ENCODE peak calls at places on chromosomes 1 and 21, in five cellular contexts. One of them, this sample, is unnamed.
A peak's percentile ranks its signal among the peaks of the same experiment; 100 is the strongest.

GRCh38 chr1:44689447-44689765 is 14.9 kb downstream of the ARMH1 start:
- DNase-seq in stimulated activated naive CD8-positive, alpha-beta T cell treated with anti-CD3 and anti-CD28 coated beads, Interleukin-15, amount 100 ng/mL, for 72 hours: no peak
- DNase-seq in posterior cingulate gyrus: no peak
- DNase-seq in NCI-H748 treated with DMSO at 0.1 percent for 48 hours: no peak
- DNase-seq in AG09309: no peak
- DNase-seq in this sample: no peak

GRCh38 chr1:116486424-116486823 is 84.4 kb downstream of the CD58 start:
- DNase-seq in stimulated activated naive CD8-positive, alpha-beta T cell treated with anti-CD3 and anti-CD28 coated beads, Interleukin-15, amount 100 ng/mL, for 72 hours: no peak
- DNase-seq in posterior cingulate gyrus: no peak
- DNase-seq in NCI-H748 treated with DMSO at 0.1 percent for 48 hours: no peak
- DNase-seq in AG09309: no peak
- DNase-seq in this sample: peak; percentile 38

GRCh38 chr1:8019229-8019620 is 6.9 kb downstream of the ERRFI1 start:
- DNase-seq in AG09309: no peak
- DNase-seq in NCI-H748 treated with DMSO at 0.1 percent for 48 hours: no peak
- DNase-seq in stimulated activated naive CD8-positive, alpha-beta T cell treated with anti-CD3 and anti-CD28 coated beads, Interleukin-15, amount 100 ng/mL, for 72 hours: no peak
- DNase-seq in posterior cingulate gyrus: no peak
- DNase-seq in this sample: no peak

GRCh38 chr1:206921772-206922265 is at the start of gene FCMR:
- DNase-seq in AG09309: no peak
- DNase-seq in posterior cingulate gyrus: no peak
- DNase-seq in NCI-H748 treated with DMSO at 0.1 percent for 48 hours: no peak
- DNase-seq in stimulated activated naive CD8-positive, alpha-beta T cell treated with anti-CD3 and anti-CD28 coated beads, Interleukin-15, amount 100 ng/mL, for 72 hours: peak; percentile 49
- DNase-seq in this sample: no peak

GRCh38 chr1:9890224-9890731 is 19.8 kb downstream of the CTNNBIP1 start:
- DNase-seq in AG09309: peak; percentile 67
- DNase-seq in posterior cingulate gyrus: no peak
- DNase-seq in stimulated activated naive CD8-positive, alpha-beta T cell treated with anti-CD3 and anti-CD28 coated beads, Interleukin-15, amount 100 ng/mL, for 72 hours: no peak
- DNase-seq in NCI-H748 treated with DMSO at 0.1 percent for 48 hours: no peak
- DNase-seq in this sample: peak; percentile 58

GRCh38 chr21:35525443-35525842 is 476.3 kb upstream of the RUNX1 start:
- DNase-seq in NCI-H748 treated with DMSO at 0.1 percent for 48 hours: no peak
- DNase-seq in AG09309: no peak
- DNase-seq in posterior cingulate gyrus: no peak
- DNase-seq in stimulated activated naive CD8-positive, alpha-beta T cell treated with anti-CD3 and anti-CD28 coated beads, Interleukin-15, amount 100 ng/mL, for 72 hours: peak; percentile 20
- DNase-seq in this sample: no peak

GRCh38 chr1:239987103-239987745 is 104.5 kb upstream of the FMN2 start:
- DNase-seq in NCI-H748 treated with DMSO at 0.1 percent for 48 hours: no peak
- DNase-seq in AG09309: peak; percentile 13
- DNase-seq in posterior cingulate gyrus: peak; percentile 55
- DNase-seq in stimulated activated naive CD8-positive, alpha-beta T cell treated with anti-CD3 and anti-CD28 coated beads, Interleukin-15, amount 100 ng/mL, for 72 hours: no peak
- DNase-seq in this sample: no peak

GRCh38 chr1:183080406-183080805 is 57.2 kb downstream of the LAMC1 start:
- DNase-seq in posterior cingulate gyrus: no peak
- DNase-seq in AG09309: no peak
- DNase-seq in NCI-H748 treated with DMSO at 0.1 percent for 48 hours: no peak
- DNase-seq in stimulated activated naive CD8-positive, alpha-beta T cell treated with anti-CD3 and anti-CD28 coated beads, Interleukin-15, amount 100 ng/mL, for 72 hours: no peak
- DNase-seq in this sample: no peak

GRCh38 chr1:32393136-32393535 is 1.1 kb downstream of the BSDC1 start:
- DNase-seq in NCI-H748 treated with DMSO at 0.1 percent for 48 hours: no peak
- DNase-seq in stimulated activated naive CD8-positive, alpha-beta T cell treated with anti-CD3 and anti-CD28 coated beads, Interleukin-15, amount 100 ng/mL, for 72 hours: peak; percentile 19
- DNase-seq in posterior cingulate gyrus: no peak
- DNase-seq in AG09309: no peak
- DNase-seq in this sample: no peak

GRCh38 chr1:159653201-159653600 is 61.2 kb downstream of the CRP start:
- DNase-seq in AG09309: peak; percentile 2
- DNase-seq in posterior cingulate gyrus: no peak
- DNase-seq in stimulated activated naive CD8-positive, alpha-beta T cell treated with anti-CD3 and anti-CD28 coated beads, Interleukin-15, amount 100 ng/mL, for 72 hours: no peak
- DNase-seq in NCI-H748 treated with DMSO at 0.1 percent for 48 hours: no peak
- DNase-seq in this sample: peak; percentile 44

GRCh38 chr1:216606047-216606637 is 117.1 kb downstream of the ESRRG start:
- DNase-seq in NCI-H748 treated with DMSO at 0.1 percent for 48 hours: no peak
- DNase-seq in stimulated activated naive CD8-positive, alpha-beta T cell treated with anti-CD3 and anti-CD28 coated beads, Interleukin-15, amount 100 ng/mL, for 72 hours: no peak
- DNase-seq in posterior cingulate gyrus: no peak
- DNase-seq in AG09309: no peak
- DNase-seq in this sample: no peak

GRCh38 chr1:87119741-87120140 is 205.3 kb downstream of the HS2ST1 start:
- DNase-seq in stimulated activated naive CD8-positive, alpha-beta T cell treated with anti-CD3 and anti-CD28 coated beads, Interleukin-15, amount 100 ng/mL, for 72 hours: no peak
- DNase-seq in posterior cingulate gyrus: no peak
- DNase-seq in NCI-H748 treated with DMSO at 0.1 percent for 48 hours: no peak
- DNase-seq in AG09309: no peak
- DNase-seq in this sample: no peak

GRCh38 chr1:198168180-198168579 is 11.4 kb downstream of the NEK7 start:
- DNase-seq in stimulated activated naive CD8-positive, alpha-beta T cell treated with anti-CD3 and anti-CD28 coated beads, Interleukin-15, amount 100 ng/mL, for 72 hours: no peak
- DNase-seq in NCI-H748 treated with DMSO at 0.1 percent for 48 hours: no peak
- DNase-seq in posterior cingulate gyrus: no peak
- DNase-seq in AG09309: no peak
- DNase-seq in this sample: no peak

GRCh38 chr1:61585714-61586113 is 139.2 kb downstream of the TM2D1 start:
- DNase-seq in stimulated activated naive CD8-positive, alpha-beta T cell treated with anti-CD3 and anti-CD28 coated beads, Interleukin-15, amount 100 ng/mL, for 72 hours: no peak
- DNase-seq in AG09309: no peak
- DNase-seq in NCI-H748 treated with DMSO at 0.1 percent for 48 hours: peak; percentile 52
- DNase-seq in posterior cingulate gyrus: no peak
- DNase-seq in this sample: no peak

GRCh38 chr1:177981186-177981585 is 11.3 kb upstream of the SEC16B start:
- DNase-seq in posterior cingulate gyrus: no peak
- DNase-seq in NCI-H748 treated with DMSO at 0.1 percent for 48 hours: no peak
- DNase-seq in AG09309: no peak
- DNase-seq in stimulated activated naive CD8-positive, alpha-beta T cell treated with anti-CD3 and anti-CD28 coated beads, Interleukin-15, amount 100 ng/mL, for 72 hours: no peak
- DNase-seq in this sample: no peak

GRCh38 chr1:66492424-66492823 is 41.5 kb upstream of the SGIP1 start:
- DNase-seq in AG09309: no peak
- DNase-seq in posterior cingulate gyrus: no peak
- DNase-seq in NCI-H748 treated with DMSO at 0.1 percent for 48 hours: no peak
- DNase-seq in stimulated activated naive CD8-positive, alpha-beta T cell treated with anti-CD3 and anti-CD28 coated beads, Interleukin-15, amount 100 ng/mL, for 72 hours: no peak
- DNase-seq in this sample: no peak

GRCh38 chr1:195804547-195804946 is 803.7 kb downstream of the KCNT2 start:
- DNase-seq in stimulated activated naive CD8-positive, alpha-beta T cell treated with anti-CD3 and anti-CD28 coated beads, Interleukin-15, amount 100 ng/mL, for 72 hours: no peak
- DNase-seq in AG09309: no peak
- DNase-seq in posterior cingulate gyrus: no peak
- DNase-seq in NCI-H748 treated with DMSO at 0.1 percent for 48 hours: no peak
- DNase-seq in this sample: no peak

GRCh38 chr1:240607006-240607405 is 4.9 kb downstream of the GREM2 start:
- DNase-seq in AG09309: no peak
- DNase-seq in NCI-H748 treated with DMSO at 0.1 percent for 48 hours: no peak
- DNase-seq in posterior cingulate gyrus: no peak
- DNase-seq in stimulated activated naive CD8-positive, alpha-beta T cell treated with anti-CD3 and anti-CD28 coated beads, Interleukin-15, amount 100 ng/mL, for 72 hours: no peak
- DNase-seq in this sample: no peak

GRCh38 chr1:199959775-199960110 is 67.8 kb upstream of the NR5A2 start:
- DNase-seq in posterior cingulate gyrus: no peak
- DNase-seq in stimulated activated naive CD8-positive, alpha-beta T cell treated with anti-CD3 and anti-CD28 coated beads, Interleukin-15, amount 100 ng/mL, for 72 hours: no peak
- DNase-seq in NCI-H748 treated with DMSO at 0.1 percent for 48 hours: no peak
- DNase-seq in AG09309: no peak
- DNase-seq in this sample: no peak

GRCh38 chr1:33176362-33176850 is 5.4 kb downstream of the TRIM62 start:
- DNase-seq in AG09309: no peak
- DNase-seq in NCI-H748 treated with DMSO at 0.1 percent for 48 hours: no peak
- DNase-seq in posterior cingulate gyrus: no peak
- DNase-seq in stimulated activated naive CD8-positive, alpha-beta T cell treated with anti-CD3 and anti-CD28 coated beads, Interleukin-15, amount 100 ng/mL, for 72 hours: no peak
- DNase-seq in this sample: no peak

GRCh38 chr1:28036431-28036830 is 52.0 kb downstream of the EYA3 start:
- DNase-seq in NCI-H748 treated with DMSO at 0.1 percent for 48 hours: no peak
- DNase-seq in posterior cingulate gyrus: no peak
- DNase-seq in stimulated activated naive CD8-positive, alpha-beta T cell treated with anti-CD3 and anti-CD28 coated beads, Interleukin-15, amount 100 ng/mL, for 72 hours: no peak
- DNase-seq in AG09309: no peak
- DNase-seq in this sample: no peak

GRCh38 chr1:7899741-7900140 is 40.9 kb downstream of the TNFRSF9 start:
- DNase-seq in stimulated activated naive CD8-positive, alpha-beta T cell treated with anti-CD3 and anti-CD28 coated beads, Interleukin-15, amount 100 ng/mL, for 72 hours: no peak
- DNase-seq in posterior cingulate gyrus: no peak
- DNase-seq in AG09309: no peak
- DNase-seq in NCI-H748 treated with DMSO at 0.1 percent for 48 hours: no peak
- DNase-seq in this sample: no peak

GRCh38 chr1:54199765-54200518 is at the start of the genes CYB5RL and MRPL37:
- DNase-seq in stimulated activated naive CD8-positive, alpha-beta T cell treated with anti-CD3 and anti-CD28 coated beads, Interleukin-15, amount 100 ng/mL, for 72 hours: peak; percentile 92
- DNase-seq in AG09309: peak; percentile 88
- DNase-seq in posterior cingulate gyrus: peak; percentile 94
- DNase-seq in NCI-H748 treated with DMSO at 0.1 percent for 48 hours: peak; percentile 98
- DNase-seq in this sample: peak; percentile 85

GRCh38 chr1:234500269-234500668 is 21.3 kb upstream of the TARBP1 start:
- DNase-seq in AG09309: no peak
- DNase-seq in NCI-H748 treated with DMSO at 0.1 percent for 48 hours: no peak
- DNase-seq in stimulated activated naive CD8-positive, alpha-beta T cell treated with anti-CD3 and anti-CD28 coated beads, Interleukin-15, amount 100 ng/mL, for 72 hours: peak; percentile 40
- DNase-seq in posterior cingulate gyrus: no peak
- DNase-seq in this sample: no peak

GRCh38 chr1:243341074-243341473 is 85.2 kb downstream of the SDCCAG8 start:
- DNase-seq in NCI-H748 treated with DMSO at 0.1 percent for 48 hours: no peak
- DNase-seq in stimulated activated naive CD8-positive, alpha-beta T cell treated with anti-CD3 and anti-CD28 coated beads, Interleukin-15, amount 100 ng/mL, for 72 hours: no peak
- DNase-seq in AG09309: no peak
- DNase-seq in posterior cingulate gyrus: no peak
- DNase-seq in this sample: no peak

GRCh38 chr1:228396770-228397453 is 9.7 kb downstream of the TRIM11 start:
- DNase-seq in stimulated activated naive CD8-positive, alpha-beta T cell treated with anti-CD3 and anti-CD28 coated beads, Interleukin-15, amount 100 ng/mL, for 72 hours: no peak
- DNase-seq in posterior cingulate gyrus: no peak
- DNase-seq in NCI-H748 treated with DMSO at 0.1 percent for 48 hours: no peak
- DNase-seq in AG09309: no peak
- DNase-seq in this sample: no peak

GRCh38 chr1:247105966-247106365 is 1.8 kb upstream of the ZNF669 start:
- DNase-seq in stimulated activated naive CD8-positive, alpha-beta T cell treated with anti-CD3 and anti-CD28 coated beads, Interleukin-15, amount 100 ng/mL, for 72 hours: no peak
- DNase-seq in NCI-H748 treated with DMSO at 0.1 percent for 48 hours: no peak
- DNase-seq in posterior cingulate gyrus: no peak
- DNase-seq in AG09309: no peak
- DNase-seq in this sample: no peak

GRCh38 chr1:174682419-174683008 is 234.8 kb downstream of the GPR52 start:
- DNase-seq in NCI-H748 treated with DMSO at 0.1 percent for 48 hours: no peak
- DNase-seq in AG09309: peak; percentile 11
- DNase-seq in posterior cingulate gyrus: no peak
- DNase-seq in stimulated activated naive CD8-positive, alpha-beta T cell treated with anti-CD3 and anti-CD28 coated beads, Interleukin-15, amount 100 ng/mL, for 72 hours: no peak
- DNase-seq in this sample: no peak

GRCh38 chr1:150976879-150977694 is 2.5 kb upstream of the CERS2 start:
- DNase-seq in NCI-H748 treated with DMSO at 0.1 percent for 48 hours: no peak
- DNase-seq in stimulated activated naive CD8-positive, alpha-beta T cell treated with anti-CD3 and anti-CD28 coated beads, Interleukin-15, amount 100 ng/mL, for 72 hours: peak; percentile 86
- DNase-seq in AG09309: no peak
- DNase-seq in posterior cingulate gyrus: peak; percentile 64
- DNase-seq in this sample: no peak

GRCh38 chr1:151062738-151063371 is 2.7 kb downstream of the MLLT11 start:
- DNase-seq in NCI-H748 treated with DMSO at 0.1 percent for 48 hours: no peak
- DNase-seq in posterior cingulate gyrus: no peak
- DNase-seq in stimulated activated naive CD8-positive, alpha-beta T cell treated with anti-CD3 and anti-CD28 coated beads, Interleukin-15, amount 100 ng/mL, for 72 hours: no peak
- DNase-seq in AG09309: no peak
- DNase-seq in this sample: peak; percentile 66